ENCODE peak calls at places on chromosomes 16 and 17, in eight cellular contexts. One of them, this sample, is unnamed.

GRCh38 chr16:87067890-87068289 is 249.3 kb downstream of the C16orf95 start:
- DNase-seq in testis: no peak
- DNase-seq in ascending aorta: no peak
- DNase-seq in PC-9: no peak
- DNase-seq in endodermal cell: peak; percentile 34
- DNase-seq in Peyer's patch: no peak
- DNase-seq in left lung: no peak
- DNase-seq in A549: no peak
- DNase-seq in this sample: no peak

GRCh38 chr16:54939537-54940278 is 9.0 kb downstream of the IRX5 start:
- DNase-seq in testis: no peak
- DNase-seq in ascending aorta: no peak
- DNase-seq in PC-9: no peak
- DNase-seq in endodermal cell: peak; percentile 79
- DNase-seq in Peyer's patch: no peak
- DNase-seq in left lung: peak; percentile 81
- DNase-seq in A549: no peak
- DNase-seq in this sample: no peak

GRCh38 chr17:48725294-48726064 is 2.5 kb downstream of the PRAC2 start:
- DNase-seq in testis: no peak
- DNase-seq in ascending aorta: no peak
- DNase-seq in PC-9: no peak
- DNase-seq in endodermal cell: peak; percentile 67
- DNase-seq in Peyer's patch: no peak
- DNase-seq in left lung: no peak
- DNase-seq in A549: no peak
- DNase-seq in this sample: no peak

GRCh38 chr16:75801307-75801706 is 75.0 kb upstream of the CPHXL start:
- DNase-seq in testis: no peak
- DNase-seq in ascending aorta: no peak
- DNase-seq in PC-9: no peak
- DNase-seq in endodermal cell: no peak
- DNase-seq in Peyer's patch: no peak
- DNase-seq in left lung: no peak
- DNase-seq in A549: no peak
- DNase-seq in this sample: no peak

GRCh38 chr16:46658925-46659324 is 30.1 kb downstream of the VPS35 start:
- DNase-seq in testis: no peak
- DNase-seq in ascending aorta: peak; percentile 12
- DNase-seq in PC-9: no peak
- DNase-seq in endodermal cell: no peak
- DNase-seq in Peyer's patch: peak; percentile 52
- DNase-seq in left lung: peak; percentile 61
- DNase-seq in A549: no peak
- DNase-seq in this sample: no peak

GRCh38 chr17:48134912-48135480 is 27.4 kb downstream of the SNX11 start:
- DNase-seq in testis: no peak
- DNase-seq in ascending aorta: no peak
- DNase-seq in PC-9: no peak
- DNase-seq in endodermal cell: peak; percentile 72
- DNase-seq in Peyer's patch: peak; percentile 34
- DNase-seq in left lung: no peak
- DNase-seq in A549: no peak
- DNase-seq in this sample: peak; percentile 22

GRCh38 chr17:1512351-1512750 is 4.1 kb downstream of the INPP5K start:
- DNase-seq in testis: no peak
- DNase-seq in ascending aorta: no peak
- DNase-seq in PC-9: no peak
- DNase-seq in endodermal cell: peak; percentile 14
- DNase-seq in Peyer's patch: no peak
- DNase-seq in left lung: no peak
- DNase-seq in A549: no peak
- DNase-seq in this sample: no peak

GRCh38 chr16:49529646-49530045 is 156.0 kb downstream of the C16orf78 start:
- DNase-seq in testis: no peak
- DNase-seq in ascending aorta: no peak
- DNase-seq in PC-9: no peak
- DNase-seq in endodermal cell: no peak
- DNase-seq in Peyer's patch: no peak
- DNase-seq in left lung: no peak
- DNase-seq in A549: no peak
- DNase-seq in this sample: no peak

GRCh38 chr16:1687427-1688316 is 9.6 kb downstream of the JPT2 start:
- DNase-seq in testis: no peak
- DNase-seq in ascending aorta: no peak
- DNase-seq in PC-9: no peak
- DNase-seq in endodermal cell: no peak
- DNase-seq in Peyer's patch: no peak
- DNase-seq in left lung: no peak
- DNase-seq in A549: peak; percentile 33
- DNase-seq in this sample: no peak

GRCh38 chr17:6100146-6100545 is 30.0 kb downstream of the WSCD1 start:
- DNase-seq in testis: no peak
- DNase-seq in ascending aorta: no peak
- DNase-seq in PC-9: no peak
- DNase-seq in endodermal cell: no peak
- DNase-seq in Peyer's patch: no peak
- DNase-seq in left lung: no peak
- DNase-seq in A549: no peak
- DNase-seq in this sample: no peak

GRCh38 chr16:50468749-50469078 is 79.5 kb upstream of the NKD1 start:
- DNase-seq in testis: no peak
- DNase-seq in ascending aorta: no peak
- DNase-seq in PC-9: no peak
- DNase-seq in endodermal cell: no peak
- DNase-seq in Peyer's patch: no peak
- DNase-seq in left lung: no peak
- DNase-seq in A549: no peak
- DNase-seq in this sample: no peak

GRCh38 chr17:20189322-20189721 is 180.2 kb downstream of the SPECC1 start:
- DNase-seq in testis: peak; percentile 70
- DNase-seq in ascending aorta: no peak
- DNase-seq in PC-9: peak; percentile 49
- DNase-seq in endodermal cell: peak; percentile 81
- DNase-seq in Peyer's patch: no peak
- DNase-seq in left lung: no peak
- DNase-seq in A549: no peak
- DNase-seq in this sample: peak; percentile 80

GRCh38 chr16:10895053-10895946 is 18.3 kb downstream of the CIITA start:
- DNase-seq in testis: peak; percentile 61
- DNase-seq in ascending aorta: no peak
- DNase-seq in PC-9: peak; percentile 36
- DNase-seq in endodermal cell: peak; percentile 96
- DNase-seq in Peyer's patch: peak; percentile 68
- DNase-seq in left lung: no peak
- DNase-seq in A549: no peak
- DNase-seq in this sample: no peak

GRCh38 chr16:77679901-77680300 is 42.4 kb upstream of the NUDT7 start:
- DNase-seq in testis: no peak
- DNase-seq in ascending aorta: no peak
- DNase-seq in PC-9: no peak
- DNase-seq in endodermal cell: no peak
- DNase-seq in Peyer's patch: no peak
- DNase-seq in left lung: no peak
- DNase-seq in A549: peak; percentile 14
- DNase-seq in this sample: no peak

GRCh38 chr17:68600881-68601564 is at the start of gene FAM20A:
- DNase-seq in testis: peak; percentile 82
- DNase-seq in ascending aorta: no peak
- DNase-seq in PC-9: no peak
- DNase-seq in endodermal cell: peak; percentile 90
- DNase-seq in Peyer's patch: no peak
- DNase-seq in left lung: peak; percentile 91
- DNase-seq in A549: peak; percentile 24
- DNase-seq in this sample: no peak

GRCh38 chr16:89615596-89616090 is 2.2 kb downstream of the DPEP1 start:
- DNase-seq in testis: no peak
- DNase-seq in ascending aorta: no peak
- DNase-seq in PC-9: peak; percentile 53
- DNase-seq in endodermal cell: peak; percentile 88
- DNase-seq in Peyer's patch: peak; percentile 71
- DNase-seq in left lung: no peak
- DNase-seq in A549: no peak
- DNase-seq in this sample: no peak

GRCh38 chr17:66920965-66921364 is 43.5 kb upstream of the CACNG4 start:
- DNase-seq in testis: no peak
- DNase-seq in ascending aorta: no peak
- DNase-seq in PC-9: no peak
- DNase-seq in endodermal cell: no peak
- DNase-seq in Peyer's patch: no peak
- DNase-seq in left lung: no peak
- DNase-seq in A549: no peak
- DNase-seq in this sample: no peak

GRCh38 chr16:77574867-77575619 is 140.2 kb upstream of the ADAMTS18 start:
- DNase-seq in testis: no peak
- DNase-seq in ascending aorta: no peak
- DNase-seq in PC-9: no peak
- DNase-seq in endodermal cell: no peak
- DNase-seq in Peyer's patch: no peak
- DNase-seq in left lung: no peak
- DNase-seq in A549: no peak
- DNase-seq in this sample: no peak

DNA sequence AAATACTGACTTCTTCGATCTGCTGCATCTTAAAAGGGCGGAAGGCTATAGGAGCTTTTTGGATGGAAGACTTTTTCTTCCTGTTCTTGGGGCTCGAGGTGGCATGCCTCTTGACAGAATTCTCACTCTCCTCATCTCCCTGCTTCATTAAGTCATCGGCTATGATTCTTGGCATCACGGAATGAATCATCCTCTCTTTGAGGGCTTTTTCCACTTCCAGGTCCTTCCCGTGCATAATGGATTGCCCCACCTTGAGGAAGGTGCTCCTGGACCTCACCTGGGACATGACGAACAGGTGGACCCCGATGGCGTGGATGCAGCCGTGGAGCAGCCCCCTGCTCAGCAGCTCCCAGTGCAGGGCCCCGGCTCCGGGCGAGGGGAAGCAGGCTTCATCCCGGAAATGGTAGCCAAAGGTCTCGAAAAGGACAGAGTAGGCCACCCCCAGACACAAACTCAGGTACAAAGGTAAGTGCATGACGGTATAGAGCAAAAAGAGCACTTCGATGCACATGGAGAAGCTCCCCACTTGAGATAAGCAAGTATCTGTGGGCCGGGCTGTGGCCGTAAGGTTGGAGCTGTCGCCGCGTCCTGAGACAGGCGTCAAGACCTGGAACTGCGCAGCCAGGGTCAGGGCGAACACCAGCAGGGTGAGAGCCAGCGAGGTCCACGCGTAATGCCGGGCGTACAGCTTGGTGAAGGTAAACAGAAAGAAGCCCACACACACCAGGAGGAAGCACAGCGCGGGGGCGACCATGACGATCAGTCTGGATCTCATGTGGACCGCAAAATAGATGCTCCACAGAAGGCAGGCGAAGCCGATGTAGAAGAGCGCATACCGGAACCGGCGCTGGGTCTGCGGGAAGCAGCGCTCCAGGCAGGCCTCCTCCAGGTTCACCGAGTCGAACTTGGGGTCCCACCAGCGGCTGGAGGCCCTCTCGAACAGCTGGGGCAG is 1.7 kb downstream of the ADCY9 start:
- DNase-seq in testis: no peak
- DNase-seq in ascending aorta: no peak
- DNase-seq in PC-9: no peak
- DNase-seq in endodermal cell: no peak
- DNase-seq in Peyer's patch: no peak
- DNase-seq in left lung: peak; percentile 79
- DNase-seq in A549: no peak
- DNase-seq in this sample: no peak
- H3K4me1 ChIP-seq in testis: peaks cover 21% of the 10 kb centered on the region
- H3K4me1 ChIP-seq in ascending aorta: peaks cover 5% of the 10 kb centered on the region
- H3K4me1 ChIP-seq in PC-9: no peaks in the 10 kb centered on the region
- H3K4me1 ChIP-seq in endodermal cell: no peaks in the 10 kb centered on the region
- H3K4me1 ChIP-seq in Peyer's patch: no peaks in the 10 kb centered on the region
- H3K4me1 ChIP-seq in left lung: peaks cover 59% of the 10 kb centered on the region
- H3K4me1 ChIP-seq in A549: peaks cover 50% of the 10 kb centered on the region
- H3K4me1 ChIP-seq in this sample: peaks cover 44% of the 10 kb centered on the region

DNA sequence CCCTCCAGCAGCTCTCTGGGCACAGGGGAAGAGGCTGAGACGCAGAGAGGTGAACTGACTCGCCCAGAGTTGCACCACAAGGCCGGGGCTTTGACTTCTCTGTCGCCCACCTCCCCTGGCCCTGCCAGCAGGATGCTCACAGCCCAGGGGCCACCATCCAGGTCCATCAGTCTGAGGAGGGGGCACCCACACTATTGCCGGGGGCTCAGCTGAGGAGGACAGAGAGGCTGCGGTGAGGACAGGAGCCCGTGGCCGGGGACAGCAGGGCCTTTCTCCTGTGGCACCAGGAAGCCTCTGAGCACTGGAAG is 32.6 kb downstream of the KDM8 start:
- DNase-seq in testis: no peak
- DNase-seq in ascending aorta: no peak
- DNase-seq in PC-9: no peak
- DNase-seq in endodermal cell: no peak
- DNase-seq in Peyer's patch: no peak
- DNase-seq in left lung: no peak
- DNase-seq in A549: no peak
- DNase-seq in this sample: no peak
- H3K4me1 ChIP-seq in testis: peaks cover 26% of the 10 kb centered on the region
- H3K4me1 ChIP-seq in ascending aorta: no peaks in the 10 kb centered on the region
- H3K4me1 ChIP-seq in PC-9: peaks cover 2% of the 10 kb centered on the region
- H3K4me1 ChIP-seq in endodermal cell: no peaks in the 10 kb centered on the region
- H3K4me1 ChIP-seq in Peyer's patch: peaks cover 29% of the 10 kb centered on the region
- H3K4me1 ChIP-seq in left lung: peaks cover 76% of the 10 kb centered on the region
- H3K4me1 ChIP-seq in A549: peaks cover 11% of the 10 kb centered on the region
- H3K4me1 ChIP-seq in this sample: peaks cover 12% of the 10 kb centered on the region

DNA sequence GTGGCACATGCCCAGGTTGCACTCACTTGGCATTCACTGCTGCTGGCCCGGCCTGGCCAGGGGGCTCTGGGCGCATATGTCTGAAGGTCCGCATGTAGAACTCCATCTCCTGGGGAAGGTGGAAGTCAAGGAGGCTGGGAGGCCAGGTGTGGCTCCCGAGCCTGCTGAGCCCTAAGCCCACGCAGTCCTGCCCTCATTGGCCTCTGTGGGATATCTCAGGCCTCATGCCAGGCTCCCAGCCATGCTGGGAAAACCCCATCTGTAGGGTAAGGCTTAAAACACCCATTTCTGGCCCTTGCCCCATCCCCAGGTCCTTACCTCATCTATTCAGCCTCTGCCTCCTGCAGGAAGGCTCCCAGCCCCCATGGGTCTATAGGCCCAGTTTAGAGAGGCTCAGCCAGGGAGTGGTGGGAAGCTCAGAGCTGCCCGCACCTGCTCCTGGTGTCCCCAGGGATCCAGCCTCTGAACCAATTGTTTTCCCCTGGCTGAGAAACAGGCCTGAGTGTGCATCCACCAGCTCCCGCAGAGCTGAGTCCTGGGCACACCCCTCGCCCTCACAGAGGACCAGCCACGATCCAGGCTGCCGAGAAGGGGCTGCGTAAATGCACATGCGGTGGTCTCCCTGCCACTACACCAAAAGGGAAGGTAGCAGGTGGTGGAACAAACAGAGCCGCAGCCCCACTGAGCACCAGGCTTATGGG is 2.3 kb upstream of the TPPP3 start:
- DNase-seq in testis: no peak
- DNase-seq in ascending aorta: no peak
- DNase-seq in PC-9: no peak
- DNase-seq in endodermal cell: no peak
- DNase-seq in Peyer's patch: no peak
- DNase-seq in left lung: no peak
- DNase-seq in A549: no peak
- DNase-seq in this sample: no peak
- H3K4me1 ChIP-seq in testis: peaks cover 30% of the 10 kb centered on the region
- H3K4me1 ChIP-seq in ascending aorta: peaks cover 15% of the 10 kb centered on the region
- H3K4me1 ChIP-seq in PC-9: peaks cover 17% of the 10 kb centered on the region
- H3K4me1 ChIP-seq in endodermal cell: peaks cover 13% of the 10 kb centered on the region
- H3K4me1 ChIP-seq in Peyer's patch: peaks cover 14% of the 10 kb centered on the region
- H3K4me1 ChIP-seq in left lung: peaks cover 74% of the 10 kb centered on the region
- H3K4me1 ChIP-seq in A549: peaks cover 15% of the 10 kb centered on the region
- H3K4me1 ChIP-seq in this sample: peaks cover 30% of the 10 kb centered on the region

GRCh38 chr16:672851-673250 is 2.6 kb upstream of the RHBDL1 start:
- DNase-seq in testis: no peak
- DNase-seq in ascending aorta: no peak
- DNase-seq in PC-9: no peak
- DNase-seq in endodermal cell: no peak
- DNase-seq in Peyer's patch: no peak
- DNase-seq in left lung: no peak
- DNase-seq in A549: no peak
- DNase-seq in this sample: no peak
- H3K4me1 ChIP-seq in testis: peaks cover 26% of the 10 kb centered on the region
- H3K4me1 ChIP-seq in ascending aorta: no peaks in the 10 kb centered on the region
- H3K4me1 ChIP-seq in PC-9: peaks cover 5% of the 10 kb centered on the region
- H3K4me1 ChIP-seq in endodermal cell: no peaks in the 10 kb centered on the region
- H3K4me1 ChIP-seq in Peyer's patch: peaks cover 13% of the 10 kb centered on the region
- H3K4me1 ChIP-seq in left lung: peaks cover 40% of the 10 kb centered on the region
- H3K4me1 ChIP-seq in A549: peaks cover 23% of the 10 kb centered on the region
- H3K4me1 ChIP-seq in this sample: peaks cover 13% of the 10 kb centered on the region

This sample was measured in SJSA1.